ENCODE peak calls at places on chromosomes 12 and 14, in five cellular contexts. R is hepatocyte, W is foreskin fibroblast, O is adipocyte, D is cardiac muscle cell. M is an unnamed sample.

GRCh38 chr12:56629459-56630179 is 507 bp downstream of the BAZ2A start:
- DNase-seq in R (peak; percentile 40), W (peak; percentile 46), O (peak; percentile 55), D (no peak), M (no peak)

GRCh38 chr12:14048949-14049545 is 67.6 kb upstream of the GRIN2B start:
- DNase-seq in R (no peak), W (no peak), O (no peak), D (no peak), M (no peak)

GRCh38 chr12:5295966-5296365 is 135.9 kb upstream of the NTF3 start:
- DNase-seq in R (no peak), W (peak; percentile 42), O (no peak), D (no peak), M (no peak)

GRCh38 chr14:96586921-96587822 is 85.0 kb downstream of the PAPOLA start:
- DNase-seq in R (no peak), W (no peak), O (no peak), D (no peak), M (peak; percentile 27)

GRCh38 chr12:17020765-17021164 is 414.8 kb upstream of the LMO3 start:
- DNase-seq in R (no peak), W (no peak), O (no peak), D (no peak), M (peak; percentile 44)

GRCh38 chr12:46432325-46432724 is 59.8 kb upstream of the SLC38A2 start:
- DNase-seq in R (no peak), W (no peak), O (no peak), D (no peak), M (no peak)

GRCh38 chr14:84080961-84081360 is 1449.0 kb upstream of the FLRT2 start:
- DNase-seq in R (no peak), W (peak; percentile 34), O (no peak), D (no peak), M (no peak)

GRCh38 chr12:111366075-111366474 is 2.8 kb downstream of the PHETA1 start:
- DNase-seq in R (no peak), W (no peak), O (no peak), D (no peak), M (no peak)

GRCh38 chr14:52077261-52077984 is 8.6 kb upstream of the NID2 start:
- DNase-seq in R (no peak), W (peak; percentile 65), O (peak; percentile 35), D (no peak), M (no peak)

GRCh38 chr12:108342985-108343384 is 3.9 kb upstream of the CMKLR1 start:
- DNase-seq in R (no peak), W (no peak), O (peak; percentile 79), D (no peak), M (no peak)

GRCh38 chr12:46521145-46521544 is 148.6 kb upstream of the SLC38A2 start:
- DNase-seq in R (no peak), W (no peak), O (no peak), D (no peak), M (no peak)

GRCh38 chr12:10408842-10409241 is 715 bp downstream of the KLRC4 start:
- DNase-seq in R (no peak), W (no peak), O (no peak), D (no peak), M (no peak)

GRCh38 chr12:25135531-25136154 is 59.3 kb downstream of the DNAI7 start:
- DNase-seq in R (no peak), W (no peak), O (no peak), D (no peak), M (no peak)

GRCh38 chr12:51004504-51004903 is 21.7 kb downstream of the SLC11A2 start:
- DNase-seq in R (no peak), W (no peak), O (no peak), D (no peak), M (no peak)
- H3K4me3 ChIP-seq in R (no peak overlapping the region), W (no peak overlapping the region), O (no peak overlapping the region), D (no peak overlapping the region), M (no peak overlapping the region)

DNA sequence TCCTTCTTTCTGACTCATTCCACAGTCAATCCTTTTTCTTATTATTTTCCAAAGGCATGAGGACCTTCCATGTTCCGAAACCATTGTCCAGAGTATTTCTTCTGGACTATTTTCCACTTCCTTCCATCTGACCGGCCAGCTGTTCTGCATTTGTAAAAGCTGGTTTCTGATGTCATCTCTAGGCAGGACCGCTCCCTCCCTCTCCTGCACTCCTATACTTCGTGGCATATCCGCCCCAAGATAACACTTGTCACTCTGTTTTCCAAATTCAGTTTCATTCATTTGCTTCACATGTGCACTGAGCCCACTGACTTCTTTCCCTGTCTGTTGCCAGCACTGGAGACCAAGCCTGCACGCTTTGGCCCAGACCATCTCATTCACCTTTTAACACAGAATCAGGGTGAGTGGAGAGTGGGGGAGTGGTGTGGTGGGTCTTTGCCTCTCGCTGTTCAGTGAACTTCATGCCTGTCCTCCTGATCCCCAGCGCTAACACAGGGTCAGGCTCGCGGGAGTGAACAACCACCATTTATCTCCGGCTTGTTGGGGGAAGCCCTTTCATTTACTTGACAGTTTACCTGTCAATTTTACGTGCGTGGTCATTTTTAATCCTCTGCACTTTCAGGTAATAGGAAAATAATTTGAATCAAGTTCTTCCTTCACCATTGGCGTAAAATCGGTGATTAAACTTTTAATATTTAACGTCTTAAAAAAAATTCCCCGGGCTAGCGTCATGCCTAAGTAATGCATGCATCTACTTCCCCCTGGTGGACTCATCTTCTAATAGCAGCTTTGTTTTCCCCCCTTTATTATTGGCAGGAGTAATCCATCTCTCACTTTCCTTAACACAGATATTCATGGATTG is 52.5 kb downstream of the C12orf75 start:
- DNase-seq in R (peak; percentile 82), W (peak; percentile 91), O (peak; percentile 93), D (peak; percentile 72), M (peak; percentile 69)
- H3K4me3 ChIP-seq in R (no peak overlapping the region), W (peak overlapping the region; percentile 53), O (peak overlapping the region; percentile 76), D (no peak overlapping the region), M (no peak overlapping the region)

GRCh38 chr12:51246254-51246853 is 7.7 kb downstream of the DAZAP2 start:
- DNase-seq in R (no peak), W (peak; percentile 40), O (no peak), D (no peak), M (no peak)
- H3K4me3 ChIP-seq in R (no peak overlapping the region), W (no peak overlapping the region), O (no peak overlapping the region), D (no peak overlapping the region), M (no peak overlapping the region)

DNA sequence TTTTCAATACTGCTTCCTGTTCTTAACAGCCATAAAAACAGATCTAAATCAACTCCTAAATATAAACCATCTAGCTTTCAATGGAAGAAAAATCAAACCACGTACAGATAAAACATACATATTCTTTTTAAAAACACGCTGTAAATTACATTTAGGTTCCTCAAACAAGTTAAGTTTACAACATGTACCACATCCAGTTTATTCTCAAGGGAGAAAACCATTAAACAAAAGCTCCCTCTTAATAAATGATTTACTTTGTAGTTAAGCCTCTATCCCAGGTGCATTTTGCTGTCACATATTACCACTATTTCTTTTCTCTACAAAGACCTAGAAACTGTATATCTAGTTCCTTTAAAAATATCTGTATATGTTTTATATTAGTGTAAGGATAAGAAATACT is 3.1 kb downstream of the NUMB start:
- DNase-seq in R (no peak), W (no peak), O (no peak), D (no peak), M (no peak)
- H3K4me3 ChIP-seq in R (no peak overlapping the region), W (no peak overlapping the region), O (peak overlapping the region; percentile 94), D (no peak overlapping the region), M (no peak overlapping the region)

M was measured in H7.